ENCODE peak calls at places on chromosomes 11 and 22, in seven cellular contexts. One of them, this sample, is unnamed.

GRCh38 chr11:16791494-16791961 is 53.1 kb downstream of the C11orf58 start:
- DNase-seq in fibroblast of the aortic adventitia: peak; percentile 90
- DNase-seq in sigmoid colon: no peak
- DNase-seq in fibroblast of lung: peak; percentile 98
- DNase-seq in Peyer's patch: no peak
- DNase-seq in AG09309: peak; percentile 64
- DNase-seq in kidney: no peak
- DNase-seq in this sample: peak; percentile 96

GRCh38 chr11:47378011-47378835 is at the start of gene SPI1:
- DNase-seq in fibroblast of the aortic adventitia: no peak
- DNase-seq in sigmoid colon: peak; percentile 85
- DNase-seq in fibroblast of lung: no peak
- DNase-seq in Peyer's patch: peak; percentile 92
- DNase-seq in AG09309: no peak
- DNase-seq in kidney: peak; percentile 82
- DNase-seq in this sample: no peak

GRCh38 chr22:25362215-25362882 is 142.9 kb downstream of the CRYBB2 start:
- DNase-seq in fibroblast of the aortic adventitia: peak; percentile 42
- DNase-seq in sigmoid colon: peak; percentile 77
- DNase-seq in fibroblast of lung: peak; percentile 15
- DNase-seq in Peyer's patch: peak; percentile 87
- DNase-seq in AG09309: no peak
- DNase-seq in kidney: peak; percentile 83
- DNase-seq in this sample: peak; percentile 52

GRCh38 chr11:78811622-78812021 is 237.0 kb upstream of the NARS2 start:
- DNase-seq in fibroblast of the aortic adventitia: no peak
- DNase-seq in sigmoid colon: no peak
- DNase-seq in fibroblast of lung: no peak
- DNase-seq in Peyer's patch: no peak
- DNase-seq in AG09309: no peak
- DNase-seq in kidney: no peak
- DNase-seq in this sample: no peak

GRCh38 chr11:32435511-32435946 is at the start of gene WT1:
- DNase-seq in fibroblast of the aortic adventitia: peak; percentile 13
- DNase-seq in sigmoid colon: no peak
- DNase-seq in fibroblast of lung: no peak
- DNase-seq in Peyer's patch: no peak
- DNase-seq in AG09309: no peak
- DNase-seq in kidney: peak; percentile 73
- DNase-seq in this sample: no peak

GRCh38 chr22:37753746-37754145 is 54.0 kb upstream of the GCAT start:
- DNase-seq in fibroblast of the aortic adventitia: peak; percentile 55
- DNase-seq in sigmoid colon: no peak
- DNase-seq in fibroblast of lung: peak; percentile 36
- DNase-seq in Peyer's patch: no peak
- DNase-seq in AG09309: no peak
- DNase-seq in kidney: no peak
- DNase-seq in this sample: no peak

GRCh38 chr22:25747245-25747944 is 5.4 kb downstream of the MYO18B start:
- DNase-seq in fibroblast of the aortic adventitia: peak; percentile 97
- DNase-seq in sigmoid colon: no peak
- DNase-seq in fibroblast of lung: peak; percentile 99
- DNase-seq in Peyer's patch: peak; percentile 76
- DNase-seq in AG09309: peak; percentile 97
- DNase-seq in kidney: peak; percentile 77
- DNase-seq in this sample: peak; percentile 97

GRCh38 chr11:39139581-39139980 is 2319.9 kb downstream of the LRRC4C start:
- DNase-seq in fibroblast of the aortic adventitia: no peak
- DNase-seq in sigmoid colon: no peak
- DNase-seq in fibroblast of lung: no peak
- DNase-seq in Peyer's patch: no peak
- DNase-seq in AG09309: no peak
- DNase-seq in kidney: no peak
- DNase-seq in this sample: no peak

GRCh38 chr22:44620129-44620840 is 81.7 kb upstream of the PRR5 start:
- DNase-seq in fibroblast of the aortic adventitia: peak; percentile 45
- DNase-seq in sigmoid colon: peak; percentile 76
- DNase-seq in fibroblast of lung: peak; percentile 65
- DNase-seq in Peyer's patch: peak; percentile 87
- DNase-seq in AG09309: no peak
- DNase-seq in kidney: peak; percentile 91
- DNase-seq in this sample: peak; percentile 49

GRCh38 chr11:64803846-64804345 is 882 bp upstream of the MAP4K2 start:
- DNase-seq in fibroblast of the aortic adventitia: no peak
- DNase-seq in sigmoid colon: no peak
- DNase-seq in fibroblast of lung: no peak
- DNase-seq in Peyer's patch: no peak
- DNase-seq in AG09309: no peak
- DNase-seq in kidney: no peak
- DNase-seq in this sample: no peak

GRCh38 chr11:75734491-75735180 is 17.0 kb downstream of the MOGAT2 start:
- DNase-seq in fibroblast of the aortic adventitia: no peak
- DNase-seq in sigmoid colon: no peak
- DNase-seq in fibroblast of lung: no peak
- DNase-seq in Peyer's patch: peak; percentile 90
- DNase-seq in AG09309: no peak
- DNase-seq in kidney: no peak
- DNase-seq in this sample: no peak

GRCh38 chr11:70400643-70401042 is 2.3 kb downstream of the CTTN start:
- DNase-seq in fibroblast of the aortic adventitia: no peak
- DNase-seq in sigmoid colon: no peak
- DNase-seq in fibroblast of lung: no peak
- DNase-seq in Peyer's patch: no peak
- DNase-seq in AG09309: no peak
- DNase-seq in kidney: no peak
- DNase-seq in this sample: no peak

GRCh38 chr11:68798221-68798813 is 43.4 kb downstream of the CPT1A start:
- DNase-seq in fibroblast of the aortic adventitia: peak; percentile 15
- DNase-seq in sigmoid colon: no peak
- DNase-seq in fibroblast of lung: no peak
- DNase-seq in Peyer's patch: peak; percentile 58
- DNase-seq in AG09309: no peak
- DNase-seq in kidney: no peak
- DNase-seq in this sample: no peak

GRCh38 chr11:57480409-57481137 is 20.2 kb downstream of the RTN4RL2 start:
- DNase-seq in fibroblast of the aortic adventitia: peak; percentile 42
- DNase-seq in sigmoid colon: no peak
- DNase-seq in fibroblast of lung: no peak
- DNase-seq in Peyer's patch: peak; percentile 80
- DNase-seq in AG09309: no peak
- DNase-seq in kidney: peak; percentile 86
- DNase-seq in this sample: peak; percentile 29

GRCh38 chr11:77089004-77089545 is 13.6 kb upstream of the OMP start:
- DNase-seq in fibroblast of the aortic adventitia: no peak
- DNase-seq in sigmoid colon: peak; percentile 47
- DNase-seq in fibroblast of lung: no peak
- DNase-seq in Peyer's patch: no peak
- DNase-seq in AG09309: no peak
- DNase-seq in kidney: peak; percentile 59
- DNase-seq in this sample: no peak

GRCh38 chr11:66068923-66069714 is 953 bp upstream of the PACS1 start:
- DNase-seq in fibroblast of the aortic adventitia: peak; percentile 70
- DNase-seq in sigmoid colon: no peak
- DNase-seq in fibroblast of lung: peak; percentile 64
- DNase-seq in Peyer's patch: peak; percentile 68
- DNase-seq in AG09309: peak; percentile 53
- DNase-seq in kidney: peak; percentile 82
- DNase-seq in this sample: peak; percentile 48

GRCh38 chr11:96035744-96036087 is 111.8 kb upstream of the MTMR2 start:
- DNase-seq in fibroblast of the aortic adventitia: no peak
- DNase-seq in sigmoid colon: no peak
- DNase-seq in fibroblast of lung: no peak
- DNase-seq in Peyer's patch: no peak
- DNase-seq in AG09309: no peak
- DNase-seq in kidney: no peak
- DNase-seq in this sample: no peak
- H3K4me3 ChIP-seq in fibroblast of the aortic adventitia: no peak overlapping the region
- H3K4me3 ChIP-seq in sigmoid colon: no peak overlapping the region
- H3K4me3 ChIP-seq in fibroblast of lung: no peak overlapping the region
- H3K4me3 ChIP-seq in Peyer's patch: no peak overlapping the region
- H3K4me3 ChIP-seq in AG09309: no peak overlapping the region
- H3K4me3 ChIP-seq in kidney: no peak overlapping the region
- H3K4me3 ChIP-seq in this sample: no peak overlapping the region

GRCh38 chr11:35661539-35661938 is 1.0 kb upstream of the TRIM44 start:
- DNase-seq in fibroblast of the aortic adventitia: no peak
- DNase-seq in sigmoid colon: no peak
- DNase-seq in fibroblast of lung: no peak
- DNase-seq in Peyer's patch: no peak
- DNase-seq in AG09309: no peak
- DNase-seq in kidney: no peak
- DNase-seq in this sample: no peak
- H3K4me3 ChIP-seq in fibroblast of the aortic adventitia: peak overlapping the region; percentile 96
- H3K4me3 ChIP-seq in sigmoid colon: peak overlapping the region; percentile 77
- H3K4me3 ChIP-seq in fibroblast of lung: peak overlapping the region; percentile 69
- H3K4me3 ChIP-seq in Peyer's patch: peak overlapping the region; percentile 86
- H3K4me3 ChIP-seq in AG09309: peak overlapping the region; percentile 93
- H3K4me3 ChIP-seq in kidney: peak overlapping the region; percentile 93
- H3K4me3 ChIP-seq in this sample: no peak overlapping the region

DNA sequence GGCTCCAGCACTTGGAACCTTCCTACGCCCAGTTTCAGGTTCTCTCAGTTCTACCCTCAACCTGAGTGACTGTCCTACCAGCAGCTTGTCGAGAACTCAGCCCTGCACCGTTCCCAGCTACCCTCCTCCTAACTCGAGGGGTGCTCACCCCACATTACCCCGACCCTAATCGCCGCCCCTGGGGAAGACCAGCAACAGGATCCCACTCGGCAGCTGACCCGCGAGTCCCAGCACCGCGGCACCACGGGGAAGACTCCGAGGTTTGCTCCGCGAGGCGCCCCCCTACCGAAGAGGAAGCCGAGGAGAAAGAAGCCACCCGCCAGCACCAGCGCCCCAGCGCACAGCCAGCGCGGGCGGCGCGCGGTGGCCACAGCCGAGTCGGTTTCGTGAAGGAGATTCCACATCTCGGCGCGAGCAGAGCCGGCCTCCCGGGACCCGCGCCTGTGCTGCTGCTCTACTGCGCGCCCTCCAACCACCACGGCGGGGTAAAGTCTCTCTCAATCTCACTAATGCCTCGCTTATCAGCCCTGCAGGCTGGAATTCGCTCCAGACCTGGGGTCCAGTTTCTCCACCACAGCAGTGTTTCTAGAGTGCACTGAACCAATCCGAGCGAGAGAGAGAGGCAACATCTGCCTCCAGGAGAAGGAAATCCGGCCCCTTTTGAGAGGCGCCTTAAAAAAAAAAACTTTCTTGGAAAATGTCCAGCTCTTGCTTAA is at the start of gene FOLH1:
- DNase-seq in fibroblast of the aortic adventitia: no peak
- DNase-seq in sigmoid colon: peak; percentile 63
- DNase-seq in fibroblast of lung: no peak
- DNase-seq in Peyer's patch: peak; percentile 47
- DNase-seq in AG09309: no peak
- DNase-seq in kidney: peak; percentile 62
- DNase-seq in this sample: no peak
- H3K4me3 ChIP-seq in fibroblast of the aortic adventitia: no peak within 1 kb of the TSS
- H3K4me3 ChIP-seq in sigmoid colon: peak within 1 kb of the TSS; percentile 43
- H3K4me3 ChIP-seq in fibroblast of lung: no peak within 1 kb of the TSS
- H3K4me3 ChIP-seq in Peyer's patch: peak within 1 kb of the TSS; percentile 15
- H3K4me3 ChIP-seq in AG09309: no peak within 1 kb of the TSS
- H3K4me3 ChIP-seq in kidney: peak within 1 kb of the TSS; percentile 73
- H3K4me3 ChIP-seq in this sample: peak within 1 kb of the TSS; percentile 22

GRCh38 chr22:36029406-36029755 is 757 bp upstream of the RBFOX2 start:
- DNase-seq in fibroblast of the aortic adventitia: no peak
- DNase-seq in sigmoid colon: no peak
- DNase-seq in fibroblast of lung: no peak
- DNase-seq in Peyer's patch: no peak
- DNase-seq in AG09309: no peak
- DNase-seq in kidney: no peak
- DNase-seq in this sample: no peak

GRCh38 chr22:36027960-36028645 is 521 bp downstream of the RBFOX2 start:
- DNase-seq in fibroblast of the aortic adventitia: peak; percentile 11
- DNase-seq in sigmoid colon: peak; percentile 71
- DNase-seq in fibroblast of lung: no peak
- DNase-seq in Peyer's patch: peak; percentile 51
- DNase-seq in AG09309: no peak
- DNase-seq in kidney: peak; percentile 85
- DNase-seq in this sample: no peak

GRCh38 chr22:36027579-36027959 is 1.1 kb downstream of the RBFOX2 start:
- DNase-seq in fibroblast of the aortic adventitia: peak; percentile 29
- DNase-seq in sigmoid colon: peak; percentile 67
- DNase-seq in fibroblast of lung: no peak
- DNase-seq in Peyer's patch: no peak
- DNase-seq in AG09309: no peak
- DNase-seq in kidney: no peak
- DNase-seq in this sample: no peak

GRCh38 chr22:36028646-36029405 is at the start of gene RBFOX2:
- DNase-seq in fibroblast of the aortic adventitia: peak; percentile 93
- DNase-seq in sigmoid colon: peak; percentile 99
- DNase-seq in fibroblast of lung: peak; percentile 96
- DNase-seq in Peyer's patch: peak; percentile 96
- DNase-seq in AG09309: peak; percentile 87
- DNase-seq in kidney: peak; percentile 98
- DNase-seq in this sample: peak; percentile 95

GRCh38 chr22:36026741-36027140 is 1.9 kb downstream of the RBFOX2 start:
- DNase-seq in fibroblast of the aortic adventitia: peak; percentile 62
- DNase-seq in sigmoid colon: no peak
- DNase-seq in fibroblast of lung: peak; percentile 48
- DNase-seq in Peyer's patch: no peak
- DNase-seq in AG09309: no peak
- DNase-seq in kidney: no peak
- DNase-seq in this sample: no peak
- H3K4me3 ChIP-seq in fibroblast of the aortic adventitia: peak overlapping the region; percentile 87
- H3K4me3 ChIP-seq in sigmoid colon: peak overlapping the region; percentile 95
- H3K4me3 ChIP-seq in fibroblast of lung: peak overlapping the region; percentile 84
- H3K4me3 ChIP-seq in Peyer's patch: no peak overlapping the region
- H3K4me3 ChIP-seq in AG09309: peak overlapping the region; percentile 86
- H3K4me3 ChIP-seq in kidney: peak overlapping the region; percentile 78
- H3K4me3 ChIP-seq in this sample: peak overlapping the region; percentile 88

GRCh38 chr22:22057617-22058378 is 75.2 kb upstream of the TOP3B start:
- DNase-seq in fibroblast of the aortic adventitia: no peak
- DNase-seq in sigmoid colon: no peak
- DNase-seq in fibroblast of lung: no peak
- DNase-seq in Peyer's patch: no peak
- DNase-seq in AG09309: no peak
- DNase-seq in kidney: no peak
- DNase-seq in this sample: no peak

GRCh38 chr22:22059476-22060002 is 77.0 kb upstream of the TOP3B start:
- DNase-seq in fibroblast of the aortic adventitia: no peak
- DNase-seq in sigmoid colon: no peak
- DNase-seq in fibroblast of lung: no peak
- DNase-seq in Peyer's patch: no peak
- DNase-seq in AG09309: no peak
- DNase-seq in kidney: no peak
- DNase-seq in this sample: no peak

GRCh38 chr22:22060200-22061084 is 77.9 kb upstream of the TOP3B start:
- DNase-seq in fibroblast of the aortic adventitia: peak; percentile 44
- DNase-seq in sigmoid colon: peak; percentile 68
- DNase-seq in fibroblast of lung: no peak
- DNase-seq in Peyer's patch: peak; percentile 70
- DNase-seq in AG09309: no peak
- DNase-seq in kidney: no peak
- DNase-seq in this sample: peak; percentile 21

GRCh38 chr22:22061085-22062077 is 78.8 kb upstream of the TOP3B start:
- DNase-seq in fibroblast of the aortic adventitia: peak; percentile 85
- DNase-seq in sigmoid colon: peak; percentile 78
- DNase-seq in fibroblast of lung: no peak
- DNase-seq in Peyer's patch: no peak
- DNase-seq in AG09309: peak; percentile 45
- DNase-seq in kidney: no peak
- DNase-seq in this sample: peak; percentile 17

GRCh38 chr22:22058649-22059475 is 76.3 kb upstream of the TOP3B start:
- DNase-seq in fibroblast of the aortic adventitia: no peak
- DNase-seq in sigmoid colon: no peak
- DNase-seq in fibroblast of lung: no peak
- DNase-seq in Peyer's patch: no peak
- DNase-seq in AG09309: no peak
- DNase-seq in kidney: no peak
- DNase-seq in this sample: no peak
- H3K4me3 ChIP-seq in fibroblast of the aortic adventitia: no peak overlapping the region
- H3K4me3 ChIP-seq in sigmoid colon: no peak overlapping the region
- H3K4me3 ChIP-seq in fibroblast of lung: no peak overlapping the region
- H3K4me3 ChIP-seq in Peyer's patch: no peak overlapping the region
- H3K4me3 ChIP-seq in AG09309: no peak overlapping the region
- H3K4me3 ChIP-seq in kidney: no peak overlapping the region
- H3K4me3 ChIP-seq in this sample: no peak overlapping the region